ENCODE peak calls at places on chromosomes 7 and 10, in four cellular contexts. One of them, this sample, is unnamed.

GRCh38 chr10:94361161-94361794 is 1.5 kb downstream of the NOC3L start:
- DNase-seq in GM10248: no peak
- DNase-seq in mucosa of descending colon: peak; percentile 60
- DNase-seq in GM20000: no peak
- DNase-seq in this sample: peak; percentile 12

GRCh38 chr10:18087398-18087797 is 52.8 kb upstream of the CACNB2 start:
- DNase-seq in GM10248: no peak
- DNase-seq in mucosa of descending colon: peak; percentile 9
- DNase-seq in GM20000: no peak
- DNase-seq in this sample: no peak

GRCh38 chr7:142885311-142886230 is at the start of gene TRPV6:
- DNase-seq in GM10248: no peak
- DNase-seq in mucosa of descending colon: peak; percentile 67
- DNase-seq in GM20000: no peak
- DNase-seq in this sample: no peak

GRCh38 chr10:57972783-57973182 is 294.9 kb downstream of the IPMK start:
- DNase-seq in GM10248: no peak
- DNase-seq in mucosa of descending colon: peak; percentile 24
- DNase-seq in GM20000: no peak
- DNase-seq in this sample: no peak

GRCh38 chr7:139714163-139714901 is 63.5 kb downstream of the HIPK2 start:
- DNase-seq in GM10248: peak; percentile 84
- DNase-seq in mucosa of descending colon: no peak
- DNase-seq in GM20000: peak; percentile 79
- DNase-seq in this sample: no peak

GRCh38 chr7:24882989-24883631 is 96.9 kb downstream of the OSBPL3 start:
- DNase-seq in GM10248: no peak
- DNase-seq in mucosa of descending colon: no peak
- DNase-seq in GM20000: no peak
- DNase-seq in this sample: peak; percentile 42

GRCh38 chr7:128869944-128870285 is 7.3 kb downstream of the ATP6V1F start:
- DNase-seq in GM10248: no peak
- DNase-seq in mucosa of descending colon: no peak
- DNase-seq in GM20000: no peak
- DNase-seq in this sample: peak; percentile 46

GRCh38 chr7:104126411-104126841 is 81.4 kb downstream of the ORC5 start:
- DNase-seq in GM10248: no peak
- DNase-seq in mucosa of descending colon: no peak
- DNase-seq in GM20000: no peak
- DNase-seq in this sample: no peak

GRCh38 chr10:131723601-131724530 is 176.9 kb upstream of the PPP2R2D start:
- DNase-seq in GM10248: no peak
- DNase-seq in mucosa of descending colon: no peak
- DNase-seq in GM20000: no peak
- DNase-seq in this sample: no peak

DNA sequence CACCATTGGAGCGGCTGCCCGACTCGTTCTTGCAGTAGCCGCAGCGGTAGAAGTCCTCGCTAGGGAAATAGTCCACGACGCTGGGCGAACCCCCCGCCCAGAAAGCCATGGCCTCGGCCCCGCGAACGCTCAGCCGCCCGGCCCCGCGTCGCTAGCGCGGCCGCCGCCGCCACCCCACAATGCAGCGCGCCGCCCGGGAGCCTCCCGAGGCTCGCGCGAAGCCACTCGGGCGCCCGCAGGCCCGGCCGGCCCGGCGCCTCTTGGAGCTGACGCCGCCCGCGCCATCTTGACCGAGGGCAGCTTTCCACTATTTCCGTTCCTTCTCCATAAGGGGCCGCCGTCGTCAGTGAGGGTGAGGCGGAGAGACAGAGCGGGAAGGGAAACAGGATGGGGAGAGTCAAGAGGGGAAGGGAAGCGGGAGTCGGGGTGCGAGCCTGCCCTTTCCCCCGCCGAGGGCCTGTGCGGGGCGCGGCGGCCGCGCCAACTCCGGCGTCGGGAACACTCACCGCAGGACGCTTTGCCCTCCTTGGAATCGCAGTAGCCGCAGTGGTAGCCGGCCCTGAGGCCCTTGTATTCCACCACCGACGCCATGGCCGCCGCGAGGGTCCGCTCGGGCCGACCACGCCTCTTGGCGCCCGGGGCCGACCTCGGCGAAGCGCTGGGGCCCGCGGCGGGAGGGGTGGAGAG is at the start of gene ATE1:
- DNase-seq in GM10248: peak; percentile 93
- DNase-seq in mucosa of descending colon: peak; percentile 93
- DNase-seq in GM20000: peak; percentile 96
- DNase-seq in this sample: peak; percentile 84
- TF ChIP-seq CTCF in GM10248: no peak
- TF ChIP-seq CTCF in mucosa of descending colon: no peak
- TF ChIP-seq CTCF in GM20000: no peak
- TF ChIP-seq CTCF in this sample: no peak

DNA sequence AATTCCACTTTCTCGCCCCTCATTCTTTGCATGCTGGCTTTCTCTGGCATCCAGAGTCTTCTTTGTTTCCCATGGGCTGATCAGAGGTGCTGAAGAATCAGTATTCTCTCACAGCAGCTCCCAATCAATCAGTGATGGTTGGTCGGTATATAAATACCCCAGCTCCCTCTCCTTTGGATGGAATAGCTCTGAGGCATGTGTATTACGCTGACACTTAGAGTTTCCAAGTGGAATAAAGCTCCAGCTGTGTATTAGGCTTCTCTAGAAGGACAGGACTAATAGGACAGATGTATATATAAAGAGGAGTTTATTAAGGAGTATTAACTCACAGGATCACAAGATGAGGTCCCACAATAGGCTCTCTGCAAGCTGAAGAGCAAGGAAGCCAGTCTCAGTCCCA is 218.3 kb upstream of the GRB10 start:
- DNase-seq in GM10248: no peak
- DNase-seq in mucosa of descending colon: no peak
- DNase-seq in GM20000: no peak
- DNase-seq in this sample: no peak
- TF ChIP-seq CTCF in GM10248: no peak
- TF ChIP-seq CTCF in mucosa of descending colon: no peak
- TF ChIP-seq CTCF in GM20000: no peak
- TF ChIP-seq CTCF in this sample: no peak

GRCh38 chr7:90216080-90216674 is 4.6 kb downstream of the STEAP2 start:
- DNase-seq in GM10248: no peak
- DNase-seq in mucosa of descending colon: no peak
- DNase-seq in GM20000: no peak
- DNase-seq in this sample: no peak
- TF ChIP-seq CTCF in GM10248: no peak
- TF ChIP-seq CTCF in mucosa of descending colon: no peak
- TF ChIP-seq CTCF in GM20000: no peak
- TF ChIP-seq CTCF in this sample: no peak

GRCh38 chr10:85105614-85106013 is 777.2 kb downstream of the CCSER2 start:
- DNase-seq in GM10248: no peak
- DNase-seq in mucosa of descending colon: no peak
- DNase-seq in GM20000: no peak
- DNase-seq in this sample: no peak
- TF ChIP-seq CTCF in GM10248: no peak
- TF ChIP-seq CTCF in mucosa of descending colon: no peak
- TF ChIP-seq CTCF in GM20000: no peak
- TF ChIP-seq CTCF in this sample: no peak

This sample was measured in activated CD8-positive, alpha-beta T cell treated with anti-CD3 and anti-CD28 coated beads for 36 hours.